ENCODE peak calls at places on chromosomes 11 and 22, in ten cellular contexts. U, A, B, R, O, S, N, I, P and C are unnamed samples.

GRCh38 chr11:63869171-63869591 is 30.3 kb downstream of the MARK2 start:
- DNase-seq in U (no peak), A (no peak), B (no peak), R (no peak), O (no peak), S (no peak), N (no peak), I (no peak), P (peak), C (no peak)

GRCh38 chr11:19827399-19828135 is 114.9 kb downstream of the NAV2 start:
- DNase-seq in U (peak), A (no peak), B (no peak), R (peak), O (peak), S (no peak), N (no peak), I (no peak), P (no peak), C (no peak)

GRCh38 chr22:42074153-42074750 is at the start of gene PHETA2:
- DNase-seq in U (no peak), A (no peak), B (peak), R (peak), O (no peak), S (peak), N (peak), I (no peak), P (no peak), C (peak)

GRCh38 chr11:69462106-69463045 is 19.1 kb upstream of the LINC01488 start:
- DNase-seq in U (no peak), A (no peak), B (no peak), R (no peak), O (no peak), S (no peak), N (peak), I (no peak), P (no peak), C (no peak)

GRCh38 chr11:92837595-92837994 is 131.9 kb upstream of the MTNR1B start:
- DNase-seq in U (no peak), A (no peak), B (no peak), R (no peak), O (no peak), S (no peak), N (no peak), I (peak), P (peak), C (no peak)

GRCh38 chr11:1229471-1230120 is 6.7 kb downstream of the MUC5B start:
- DNase-seq in U (no peak), A (no peak), B (no peak), R (peak), O (no peak), S (no peak), N (no peak), I (no peak), P (no peak), C (no peak)

GRCh38 chr11:82734120-82734479 is 436 bp upstream of the FAM181B start:
- DNase-seq in U (no peak), A (no peak), B (no peak), R (no peak), O (no peak), S (no peak), N (no peak), I (no peak), P (no peak), C (no peak)

GRCh38 chr11:2833938-2834892 is 51.4 kb downstream of the CDKN1C start:
- DNase-seq in U (no peak), A (no peak), B (no peak), R (no peak), O (no peak), S (no peak), N (no peak), I (no peak), P (no peak), C (no peak)

GRCh38 chr11:111605681-111606080 is 3.4 kb downstream of the SIK2 start:
- DNase-seq in U (no peak), A (no peak), B (no peak), R (no peak), O (no peak), S (no peak), N (no peak), I (no peak), P (no peak), C (no peak)

GRCh38 chr22:42685941-42686666 is 34.6 kb downstream of the A4GALT start:
- DNase-seq in U (no peak), A (no peak), B (peak), R (no peak), O (no peak), S (no peak), N (no peak), I (no peak), P (no peak), C (peak)

GRCh38 chr11:94457118-94458029 is 36.3 kb downstream of the MRE11 start:
- DNase-seq in U (no peak), A (peak), B (no peak), R (no peak), O (no peak), S (no peak), N (no peak), I (no peak), P (no peak), C (no peak)

DNA sequence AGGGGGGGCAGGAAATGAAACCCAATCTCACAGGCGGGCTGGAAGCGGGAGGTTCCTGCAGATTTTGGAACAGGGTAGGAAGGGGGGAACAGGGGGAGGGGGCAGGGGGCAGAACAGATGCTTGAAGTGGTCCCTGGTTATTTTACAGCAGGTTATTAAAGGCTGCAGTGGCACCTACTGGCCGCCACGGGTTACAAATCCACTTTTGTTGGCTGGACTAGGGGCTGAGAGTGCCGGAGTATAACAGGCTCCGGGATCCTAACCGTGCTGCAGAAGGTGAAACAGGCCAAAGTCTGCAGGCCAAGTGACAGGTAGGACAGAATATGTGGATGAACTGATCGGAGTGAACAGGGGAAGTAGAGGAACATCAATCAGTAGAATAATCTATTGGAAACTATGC is 2.5 kb downstream of the ROBO3 start:
- DNase-seq in U (peak), A (peak), B (no peak), R (peak), O (peak), S (no peak), N (peak), I (peak), P (peak), C (no peak)
- TF ChIP-seq CTCF in U (peak), A (peak), B (peak), R (peak), O (peak), S (peak), N (peak), I (peak), P (peak), C (peak)

DNA sequence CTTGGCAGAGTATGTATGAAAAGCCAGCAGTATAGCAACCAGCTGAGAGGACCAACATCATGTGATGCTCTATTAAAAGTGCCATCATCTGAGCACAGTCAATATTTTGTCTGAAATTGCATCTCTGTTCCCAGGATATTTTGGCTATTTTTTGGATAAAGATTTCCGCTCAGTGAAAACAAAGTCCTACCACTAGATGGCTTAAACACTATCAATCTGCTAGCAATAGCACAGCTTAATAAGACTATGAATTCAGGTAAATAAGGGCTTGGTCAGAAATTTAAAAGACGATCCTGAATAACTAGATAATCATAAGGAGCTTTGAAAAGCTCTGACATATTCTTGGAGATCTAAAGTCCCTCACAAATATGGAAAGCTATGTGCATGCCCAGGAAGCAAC is 74.4 kb downstream of the MS4A13 start:
- DNase-seq in U (no peak), A (no peak), B (no peak), R (no peak), O (no peak), S (no peak), N (no peak), I (no peak), P (peak), C (no peak)
- TF ChIP-seq CTCF in U (peak), A (no peak), B (no peak), R (peak), O (no peak), S (peak), N (no peak), I (no peak), P (peak), C (peak)

GRCh38 chr22:33470456-33470855 is 412.3 kb upstream of the SYN3 start:
- DNase-seq in U (no peak), A (no peak), B (no peak), R (no peak), O (no peak), S (no peak), N (no peak), I (no peak), P (no peak), C (no peak)

GRCh38 chr22:33467067-33467466 is 408.9 kb upstream of the SYN3 start:
- DNase-seq in U (no peak), A (no peak), B (no peak), R (no peak), O (no peak), S (no peak), N (no peak), I (no peak), P (no peak), C (no peak)

GRCh38 chr22:33464698-33465097 is 406.5 kb upstream of the SYN3 start:
- DNase-seq in U (no peak), A (no peak), B (no peak), R (no peak), O (no peak), S (no peak), N (no peak), I (no peak), P (no peak), C (no peak)

GRCh38 chr22:33465554-33465953 is 407.4 kb upstream of the SYN3 start:
- DNase-seq in U (no peak), A (no peak), B (peak), R (no peak), O (no peak), S (no peak), N (peak), I (no peak), P (no peak), C (no peak)

GRCh38 chr22:33467718-33468117 is 409.5 kb upstream of the SYN3 start:
- DNase-seq in U (no peak), A (no peak), B (no peak), R (no peak), O (no peak), S (no peak), N (peak), I (no peak), P (no peak), C (no peak)
- TF ChIP-seq CTCF in U (no peak), A (peak), B (no peak), R (peak), O (no peak), S (no peak), N (peak), I (no peak), P (no peak), C (no peak)

DNA sequence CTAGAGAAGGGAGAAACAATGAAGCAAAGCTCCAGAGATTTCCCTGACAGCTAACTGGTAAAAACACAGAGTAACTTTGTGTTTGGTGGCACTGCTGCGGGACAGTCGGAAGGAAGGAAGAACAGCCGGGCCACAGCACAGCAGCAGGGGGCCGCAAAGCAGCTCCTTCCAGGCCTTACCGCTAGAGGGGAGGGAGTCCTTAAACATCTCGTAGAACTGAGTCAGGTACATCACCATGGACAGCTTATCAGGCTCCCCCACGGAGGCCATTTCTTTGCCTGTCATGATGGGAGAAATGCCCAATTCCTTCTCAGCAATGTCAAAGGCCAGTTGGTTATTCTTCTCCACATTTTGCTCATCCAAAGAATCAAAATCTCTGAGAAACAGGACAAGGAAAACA is 114.6 kb upstream of the BID start:
- DNase-seq in U (peak), A (peak), B (no peak), R (peak), O (no peak), S (peak), N (peak), I (no peak), P (no peak), C (no peak)
- TF ChIP-seq CTCF in U (peak), A (peak), B (no peak), R (peak), O (no peak), S (no peak), N (peak), I (no peak), P (no peak), C (no peak)

DNA sequence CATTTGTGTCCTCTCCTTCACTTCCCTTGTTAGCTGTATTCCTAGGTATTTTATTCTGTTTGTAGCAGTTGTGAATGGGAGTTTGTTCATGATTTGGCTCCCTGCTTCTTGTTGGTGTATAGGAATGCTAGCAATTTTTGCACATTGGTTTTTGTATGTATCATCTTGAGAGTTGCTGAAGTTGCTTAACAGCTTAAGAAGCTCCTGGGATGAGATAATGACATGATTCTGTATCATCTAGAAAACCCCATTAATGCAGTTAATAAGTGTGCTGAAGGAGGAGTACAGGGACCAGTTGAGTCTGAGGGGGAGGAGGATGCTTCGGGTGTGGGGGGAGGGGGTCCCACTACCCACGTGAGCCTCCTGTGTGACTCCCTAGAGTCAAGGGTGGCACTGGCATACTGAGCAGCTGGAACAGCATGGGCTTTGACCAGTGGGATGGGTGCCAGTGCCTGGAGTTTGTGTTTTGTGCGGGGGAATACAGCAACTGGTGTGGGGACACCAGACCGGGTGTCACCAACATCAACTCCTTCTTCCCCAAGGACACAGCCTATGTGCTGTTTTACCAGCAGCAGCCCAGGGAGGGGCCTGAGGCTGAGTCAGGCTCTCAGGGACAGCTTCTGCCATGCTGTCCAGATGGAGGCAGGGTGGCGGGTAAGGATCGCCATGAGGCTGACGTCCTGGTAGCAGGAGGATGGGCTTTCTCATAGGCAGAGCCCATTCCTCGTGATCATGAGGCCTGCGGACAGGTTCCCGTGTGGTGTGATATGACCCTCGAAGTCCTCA is 24.1 kb downstream of the USP35 start:
- DNase-seq in U (no peak), A (no peak), B (no peak), R (no peak), O (no peak), S (no peak), N (peak), I (no peak), P (no peak), C (no peak)
- TF ChIP-seq CTCF in U (no peak), A (no peak), B (no peak), R (no peak), O (no peak), S (no peak), N (no peak), I (no peak), P (no peak), C (no peak)